ENCODE peak calls at places on chromosome 19, in seven cellular contexts. One of them, this sample, is unnamed. For H3K4me1 and H3K27me3, the result is how much of the 10 kb centered on the place peaks cover.

GRCh38 chr19:18904334-18905057 is 8.5 kb upstream of the CERS1 start:
- DNase-seq in thoracic aorta: no peak
- DNase-seq in CD4-positive, CD25-positive, alpha-beta regulatory T cell: no peak
- DNase-seq in heart left ventricle: no peak
- DNase-seq in lung: no peak
- DNase-seq in uterus: no peak
- DNase-seq in GM12878: no peak
- DNase-seq in this sample: no peak

GRCh38 chr19:58480481-58480830 is 4.3 kb downstream of the ZNF446 start:
- DNase-seq in thoracic aorta: no peak
- DNase-seq in CD4-positive, CD25-positive, alpha-beta regulatory T cell: no peak
- DNase-seq in heart left ventricle: no peak
- DNase-seq in lung: no peak
- DNase-seq in uterus: no peak
- DNase-seq in GM12878: no peak
- DNase-seq in this sample: no peak

GRCh38 chr19:9847087-9847671 is 12.1 kb downstream of the PIN1 start:
- DNase-seq in thoracic aorta: peak
- DNase-seq in CD4-positive, CD25-positive, alpha-beta regulatory T cell: no peak
- DNase-seq in heart left ventricle: peak
- DNase-seq in lung: peak
- DNase-seq in uterus: peak
- DNase-seq in GM12878: no peak
- DNase-seq in this sample: no peak

GRCh38 chr19:42290523-42291436 is 11.2 kb upstream of the PRR19 start:
- DNase-seq in thoracic aorta: no peak
- DNase-seq in CD4-positive, CD25-positive, alpha-beta regulatory T cell: peak
- DNase-seq in heart left ventricle: no peak
- DNase-seq in lung: no peak
- DNase-seq in uterus: no peak
- DNase-seq in GM12878: no peak
- DNase-seq in this sample: peak

GRCh38 chr19:45769821-45770191 is 754 bp upstream of the SIX5 start:
- DNase-seq in thoracic aorta: no peak
- DNase-seq in CD4-positive, CD25-positive, alpha-beta regulatory T cell: peak
- DNase-seq in heart left ventricle: peak
- DNase-seq in lung: no peak
- DNase-seq in uterus: peak
- DNase-seq in GM12878: no peak
- DNase-seq in this sample: peak

GRCh38 chr19:41753159-41753558 is 2.2 kb upstream of the CEACAM6 start:
- DNase-seq in thoracic aorta: no peak
- DNase-seq in CD4-positive, CD25-positive, alpha-beta regulatory T cell: peak
- DNase-seq in heart left ventricle: peak
- DNase-seq in lung: peak
- DNase-seq in uterus: no peak
- DNase-seq in GM12878: no peak
- DNase-seq in this sample: peak

GRCh38 chr19:43560687-43561086 is 14.6 kb downstream of the XRCC1 start:
- DNase-seq in thoracic aorta: no peak
- DNase-seq in CD4-positive, CD25-positive, alpha-beta regulatory T cell: no peak
- DNase-seq in heart left ventricle: peak
- DNase-seq in lung: no peak
- DNase-seq in uterus: no peak
- DNase-seq in GM12878: no peak
- DNase-seq in this sample: no peak

GRCh38 chr19:36916991-36917390 is 859 bp downstream of the ZNF568 start:
- DNase-seq in thoracic aorta: no peak
- DNase-seq in CD4-positive, CD25-positive, alpha-beta regulatory T cell: no peak
- DNase-seq in heart left ventricle: no peak
- DNase-seq in lung: no peak
- DNase-seq in uterus: no peak
- DNase-seq in GM12878: no peak
- DNase-seq in this sample: no peak

GRCh38 chr19:10043286-10043927 is 30.1 kb downstream of the RDH8 start:
- DNase-seq in thoracic aorta: no peak
- DNase-seq in CD4-positive, CD25-positive, alpha-beta regulatory T cell: no peak
- DNase-seq in heart left ventricle: no peak
- DNase-seq in lung: no peak
- DNase-seq in uterus: no peak
- DNase-seq in GM12878: no peak
- DNase-seq in this sample: no peak

GRCh38 chr19:41000310-41000737 is 9.2 kb downstream of the CYP2B6 start:
- DNase-seq in thoracic aorta: no peak
- DNase-seq in CD4-positive, CD25-positive, alpha-beta regulatory T cell: no peak
- DNase-seq in heart left ventricle: no peak
- DNase-seq in lung: peak
- DNase-seq in uterus: no peak
- DNase-seq in GM12878: no peak
- DNase-seq in this sample: no peak

GRCh38 chr19:13162749-13163608 is 12.8 kb downstream of the IER2 start:
- DNase-seq in thoracic aorta: peak
- DNase-seq in CD4-positive, CD25-positive, alpha-beta regulatory T cell: peak
- DNase-seq in heart left ventricle: peak
- DNase-seq in lung: peak
- DNase-seq in uterus: peak
- DNase-seq in GM12878: peak
- DNase-seq in this sample: peak

GRCh38 chr19:32857584-32857983 is 12.0 kb downstream of the SLC7A9 start:
- DNase-seq in thoracic aorta: no peak
- DNase-seq in CD4-positive, CD25-positive, alpha-beta regulatory T cell: no peak
- DNase-seq in heart left ventricle: no peak
- DNase-seq in lung: no peak
- DNase-seq in uterus: no peak
- DNase-seq in GM12878: no peak
- DNase-seq in this sample: no peak

GRCh38 chr19:11197291-11198174 is at the start of gene KANK2:
- DNase-seq in thoracic aorta: no peak
- DNase-seq in CD4-positive, CD25-positive, alpha-beta regulatory T cell: peak
- DNase-seq in heart left ventricle: peak
- DNase-seq in lung: peak
- DNase-seq in uterus: peak
- DNase-seq in GM12878: peak
- DNase-seq in this sample: peak

GRCh38 chr19:36072081-36072480 is 17.4 kb downstream of the WDR62 start:
- DNase-seq in thoracic aorta: no peak
- DNase-seq in CD4-positive, CD25-positive, alpha-beta regulatory T cell: no peak
- DNase-seq in heart left ventricle: no peak
- DNase-seq in lung: no peak
- DNase-seq in uterus: no peak
- DNase-seq in GM12878: no peak
- DNase-seq in this sample: no peak

DNA sequence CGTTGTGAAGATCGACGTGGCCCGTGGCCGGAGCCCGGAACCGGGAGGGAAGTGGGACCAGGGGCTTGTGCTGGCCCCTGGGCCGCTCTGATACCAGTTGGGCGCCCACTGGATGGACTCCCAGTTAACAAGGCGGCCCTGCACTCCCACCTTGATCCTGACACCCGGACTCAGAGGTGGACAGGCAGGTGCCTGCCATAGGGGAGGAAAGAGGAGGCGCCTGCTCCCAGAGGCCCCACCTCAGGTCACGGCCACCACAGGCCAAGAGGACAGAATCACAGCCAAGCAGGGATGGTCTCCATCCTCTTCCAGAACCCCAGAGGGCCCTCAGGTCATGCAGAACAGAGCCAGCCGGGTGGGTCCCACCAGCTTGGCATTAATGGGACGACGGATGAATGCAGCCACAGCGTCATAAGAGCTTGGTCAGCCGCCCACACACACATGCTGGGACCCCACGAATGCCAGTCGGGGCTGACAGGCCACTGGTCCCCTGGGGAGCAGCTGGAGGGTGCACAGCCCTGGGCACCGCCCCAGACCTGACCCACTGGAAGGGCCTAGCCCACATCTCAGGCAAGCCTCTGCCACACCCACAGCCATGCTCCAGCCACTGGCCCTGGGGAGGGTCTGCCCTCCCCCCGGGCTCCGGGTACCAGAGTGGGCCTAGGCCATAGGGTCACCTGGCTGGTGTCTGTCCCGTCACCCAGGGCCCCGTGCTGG is 9.6 kb upstream of the KLF16 start:
- DNase-seq in thoracic aorta: no peak
- DNase-seq in CD4-positive, CD25-positive, alpha-beta regulatory T cell: no peak
- DNase-seq in heart left ventricle: no peak
- DNase-seq in lung: no peak
- DNase-seq in uterus: no peak
- DNase-seq in GM12878: no peak
- DNase-seq in this sample: no peak
- H3K4me3 ChIP-seq in thoracic aorta: peak
- H3K4me3 ChIP-seq in CD4-positive, CD25-positive, alpha-beta regulatory T cell: no peak
- H3K4me3 ChIP-seq in heart left ventricle: peak
- H3K4me3 ChIP-seq in lung: peak
- H3K4me3 ChIP-seq in uterus: peak
- H3K4me3 ChIP-seq in GM12878: no peak
- H3K4me3 ChIP-seq in this sample: no peak

GRCh38 chr19:8699908-8700307 is 1.3 kb upstream of the ACTL9 start:
- DNase-seq in thoracic aorta: no peak
- DNase-seq in CD4-positive, CD25-positive, alpha-beta regulatory T cell: no peak
- DNase-seq in heart left ventricle: no peak
- DNase-seq in lung: no peak
- DNase-seq in uterus: no peak
- DNase-seq in GM12878: no peak
- DNase-seq in this sample: no peak

GRCh38 chr19:8695911-8696310 is 2.7 kb downstream of the ACTL9 start:
- DNase-seq in thoracic aorta: no peak
- DNase-seq in CD4-positive, CD25-positive, alpha-beta regulatory T cell: no peak
- DNase-seq in heart left ventricle: no peak
- DNase-seq in lung: no peak
- DNase-seq in uterus: no peak
- DNase-seq in GM12878: no peak
- DNase-seq in this sample: no peak

GRCh38 chr19:8696993-8697392 is 1.6 kb downstream of the ACTL9 start:
- DNase-seq in thoracic aorta: no peak
- DNase-seq in CD4-positive, CD25-positive, alpha-beta regulatory T cell: no peak
- DNase-seq in heart left ventricle: no peak
- DNase-seq in lung: no peak
- DNase-seq in uterus: no peak
- DNase-seq in GM12878: no peak
- DNase-seq in this sample: no peak

GRCh38 chr19:8697671-8698432 is 743 bp downstream of the ACTL9 start:
- DNase-seq in thoracic aorta: no peak
- DNase-seq in CD4-positive, CD25-positive, alpha-beta regulatory T cell: no peak
- DNase-seq in heart left ventricle: no peak
- DNase-seq in lung: no peak
- DNase-seq in uterus: no peak
- DNase-seq in GM12878: no peak
- DNase-seq in this sample: no peak

DNA sequence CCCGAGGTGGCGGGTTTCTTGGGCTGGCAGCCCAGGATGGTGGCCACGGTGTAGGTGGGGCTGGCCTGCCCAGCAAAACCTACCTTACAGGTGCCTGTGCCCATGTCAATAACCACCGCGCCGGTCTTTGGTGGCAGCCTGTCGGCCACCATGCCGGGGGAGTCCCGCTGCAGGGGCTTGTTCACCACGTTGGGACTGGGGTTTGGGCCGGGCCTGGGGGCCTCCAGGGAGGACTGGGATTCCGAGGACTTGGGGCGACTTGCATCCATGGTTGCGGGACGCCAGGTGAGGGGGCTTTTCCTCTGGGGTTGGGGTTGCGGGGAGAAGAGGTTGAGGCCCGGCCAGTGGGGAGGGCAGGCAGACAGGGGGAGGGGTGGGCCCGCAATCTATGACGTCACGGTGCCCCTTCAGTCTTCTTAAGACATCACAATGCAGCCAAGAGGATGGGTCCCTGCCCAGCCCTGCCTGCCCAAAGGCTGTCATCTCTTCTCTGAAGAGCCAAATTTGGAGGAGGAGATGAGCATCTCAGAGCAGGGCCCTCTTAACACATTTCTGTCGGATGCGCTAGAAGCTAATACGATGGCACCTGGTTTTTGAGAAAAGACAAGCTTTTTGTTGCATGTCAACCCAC is at the start of gene ACTL9:
- DNase-seq in thoracic aorta: no peak
- DNase-seq in CD4-positive, CD25-positive, alpha-beta regulatory T cell: no peak
- DNase-seq in heart left ventricle: no peak
- DNase-seq in lung: no peak
- DNase-seq in uterus: no peak
- DNase-seq in GM12878: no peak
- DNase-seq in this sample: no peak
- H3K4me1 ChIP-seq in thoracic aorta: under half
- H3K4me1 ChIP-seq in CD4-positive, CD25-positive, alpha-beta regulatory T cell: under half
- H3K4me1 ChIP-seq in heart left ventricle: under half
- H3K4me1 ChIP-seq in lung: under half
- H3K4me1 ChIP-seq in uterus: under half
- H3K4me1 ChIP-seq in GM12878: under half
- H3K4me1 ChIP-seq in this sample: under half

DNA sequence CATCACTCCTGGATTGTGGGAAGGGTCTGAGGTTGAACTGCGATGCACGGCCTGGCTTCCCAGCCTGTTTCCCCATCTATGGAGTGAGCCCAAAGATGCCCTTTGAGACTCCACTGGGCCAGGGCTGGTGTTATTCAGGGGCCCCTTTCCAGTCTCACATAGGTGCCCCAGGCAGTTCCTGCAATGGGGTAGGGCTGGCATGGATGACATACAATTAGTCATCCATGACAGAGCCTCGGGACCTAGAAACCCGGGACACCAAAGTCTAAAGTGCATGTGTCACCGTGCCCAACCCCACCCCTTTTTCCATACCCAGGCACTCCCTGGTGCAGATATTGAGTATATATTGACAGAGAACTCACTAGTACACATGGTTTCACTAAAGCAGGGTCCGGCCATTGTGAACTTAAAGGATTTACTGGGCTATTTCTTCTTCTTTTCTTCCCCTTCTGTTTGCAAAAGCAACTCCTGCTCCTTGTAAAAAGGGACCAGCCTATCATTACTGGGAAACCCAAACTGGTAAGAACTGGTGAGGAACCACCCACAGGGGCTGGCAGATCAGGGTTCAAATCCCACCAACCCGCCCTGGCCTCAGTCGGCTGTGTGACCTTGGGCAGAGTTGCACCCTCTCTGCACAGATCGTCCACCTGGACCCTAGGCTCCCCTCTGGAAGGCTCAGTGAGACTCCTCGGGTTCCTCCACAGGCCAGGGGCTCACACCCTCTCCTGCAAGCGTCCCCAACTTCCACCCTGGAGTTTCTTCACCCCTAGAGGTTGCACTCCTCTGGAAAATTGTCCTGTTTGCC is 2.7 kb downstream of the B3GNT3 start:
- DNase-seq in thoracic aorta: no peak
- DNase-seq in CD4-positive, CD25-positive, alpha-beta regulatory T cell: no peak
- DNase-seq in heart left ventricle: no peak
- DNase-seq in lung: no peak
- DNase-seq in uterus: no peak
- DNase-seq in GM12878: no peak
- DNase-seq in this sample: no peak
- H3K27me3 ChIP-seq in thoracic aorta: under half
- H3K27me3 ChIP-seq in CD4-positive, CD25-positive, alpha-beta regulatory T cell: under half
- H3K27me3 ChIP-seq in heart left ventricle: half or more
- H3K27me3 ChIP-seq in lung: under half
- H3K27me3 ChIP-seq in uterus: under half
- H3K27me3 ChIP-seq in GM12878: under half
- H3K27me3 ChIP-seq in this sample: under half

DNA sequence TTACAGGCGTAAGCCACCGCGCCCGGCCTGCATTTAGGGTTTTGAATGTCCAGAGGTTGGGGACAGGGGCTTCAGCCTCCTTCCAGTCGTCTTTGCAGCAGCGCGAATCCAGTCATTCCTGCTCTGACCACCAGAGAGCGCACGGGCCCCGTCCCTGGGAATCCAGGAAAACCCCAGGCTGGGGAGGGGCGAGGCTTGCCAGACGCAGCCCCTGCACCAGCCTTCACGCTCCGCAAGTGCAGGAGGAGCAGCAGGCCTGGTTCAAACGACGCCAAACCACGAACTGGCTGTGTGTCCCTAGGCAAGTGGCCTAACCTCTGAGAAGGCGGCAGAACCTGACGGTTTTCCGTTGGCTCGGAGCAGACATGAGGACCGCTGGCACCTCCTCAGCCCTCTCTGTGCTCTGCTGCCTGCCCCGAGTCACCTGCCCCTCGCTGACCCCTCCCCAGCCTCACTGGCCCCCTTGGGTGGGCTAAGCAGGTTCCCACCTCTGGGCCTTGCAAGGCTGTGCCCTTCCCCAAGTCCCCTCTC is 2.0 kb upstream of the RNF126 start:
- DNase-seq in thoracic aorta: peak
- DNase-seq in CD4-positive, CD25-positive, alpha-beta regulatory T cell: peak
- DNase-seq in heart left ventricle: peak
- DNase-seq in lung: peak
- DNase-seq in uterus: peak
- DNase-seq in GM12878: no peak
- DNase-seq in this sample: peak
- H3K4me3 ChIP-seq in thoracic aorta: peak
- H3K4me3 ChIP-seq in CD4-positive, CD25-positive, alpha-beta regulatory T cell: no peak
- H3K4me3 ChIP-seq in heart left ventricle: peak
- H3K4me3 ChIP-seq in lung: peak
- H3K4me3 ChIP-seq in uterus: no peak
- H3K4me3 ChIP-seq in GM12878: no peak
- H3K4me3 ChIP-seq in this sample: peak